ENCODE peak calls at places on chromosomes 12 and 14, in eight cellular contexts. C is choroid plexus epithelial cell, D is neural progenitor cell, W is DND-41, F is AG10803, L is PC-3, Z is kidney epithelial cell, X is ovary. M is an unnamed sample.
A peak's percentile ranks its signal among the peaks of the same experiment; 100 is the strongest.

GRCh38 chr12:57610553-57611115 is 601 bp upstream of the ARHGEF25 start:
- DNase-seq in C (no peak), D (peak; percentile 61), W (no peak), F (no peak), L (no peak), Z (no peak), X (peak; percentile 69), M (no peak)

GRCh38 chr12:119665164-119665929 is 2.6 kb upstream of the PRKAB1 start:
- DNase-seq in C (no peak), D (no peak), W (no peak), F (no peak), L (no peak), Z (no peak), X (no peak), M (no peak)

GRCh38 chr12:116916714-116917114 is 6.0 kb downstream of the FBXW8 start:
- DNase-seq in C (peak; percentile 90), D (no peak), W (peak; percentile 16), F (peak; percentile 70), L (peak; percentile 90), Z (peak; percentile 88), X (no peak), M (peak; percentile 73)

GRCh38 chr14:24817638-24818053 is 183.7 kb upstream of the GZMB start:
- DNase-seq in C (no peak), D (peak; percentile 25), W (no peak), F (peak; percentile 56), L (no peak), Z (no peak), X (no peak), M (peak; percentile 65)

GRCh38 chr14:54589076-54589475 is 22.1 kb downstream of the SAMD4A start:
- DNase-seq in C (no peak), D (no peak), W (no peak), F (peak; percentile 37), L (peak; percentile 71), Z (no peak), X (no peak), M (peak; percentile 57)

GRCh38 chr12:108193922-108194321 is 64.8 kb downstream of the WSCD2 start:
- DNase-seq in C (peak; percentile 46), D (peak; percentile 70), W (peak; percentile 22), F (peak; percentile 17), L (peak; percentile 36), Z (no peak), X (no peak), M (peak; percentile 18)

GRCh38 chr12:62190921-62191746 is 69.1 kb upstream of the USP15 start:
- DNase-seq in C (no peak), D (peak; percentile 57), W (no peak), F (no peak), L (no peak), Z (no peak), X (no peak), M (no peak)

GRCh38 chr12:63045020-63045860 is 105.8 kb downstream of the AVPR1A start:
- DNase-seq in C (peak; percentile 75), D (no peak), W (no peak), F (peak; percentile 72), L (peak; percentile 69), Z (peak; percentile 70), X (no peak), M (peak; percentile 66)

GRCh38 chr12:85784096-85784720 is 52.0 kb downstream of the RASSF9 start:
- DNase-seq in C (no peak), D (no peak), W (no peak), F (peak; percentile 13), L (peak; percentile 75), Z (no peak), X (no peak), M (no peak)

GRCh38 chr12:99332936-99333591 is 314.5 kb upstream of the GARIN6 start:
- DNase-seq in C (no peak), D (no peak), W (no peak), F (no peak), L (no peak), Z (no peak), X (no peak), M (no peak)

GRCh38 chr14:102187583-102188001 is 47.9 kb downstream of the WDR20 start:
- DNase-seq in C (no peak), D (no peak), W (no peak), F (peak; percentile 13), L (peak; percentile 27), Z (no peak), X (no peak), M (no peak)

GRCh38 chr14:96748371-96748770 is 48.8 kb upstream of the VRK1 start:
- DNase-seq in C (no peak), D (no peak), W (no peak), F (no peak), L (peak; percentile 60), Z (no peak), X (no peak), M (no peak)

GRCh38 chr12:61554268-61555008 is 705.8 kb upstream of the USP15 start:
- DNase-seq in C (no peak), D (no peak), W (no peak), F (no peak), L (peak; percentile 74), Z (no peak), X (no peak), M (no peak)

GRCh38 chr14:38248629-38249028 is 7.3 kb downstream of the CLEC14A start:
- DNase-seq in C (peak; percentile 38), D (peak; percentile 29), W (no peak), F (no peak), L (peak; percentile 25), Z (no peak), X (no peak), M (no peak)
- TF ChIP-seq CTCF in C (peak; percentile 61), D (peak; percentile 43), W (no peak), F (peak; percentile 34), L (peak; percentile 42), Z (peak; percentile 24), X (no peak), M (peak; percentile 32)

GRCh38 chr14:50045837-50046236 is 70.5 kb downstream of the VCPKMT start:
- DNase-seq in C (no peak), D (no peak), W (no peak), F (no peak), L (no peak), Z (no peak), X (no peak), M (no peak)

GRCh38 chr14:50047274-50047676 is 69.1 kb downstream of the VCPKMT start:
- DNase-seq in C (no peak), D (no peak), W (no peak), F (no peak), L (peak; percentile 80), Z (no peak), X (no peak), M (peak; percentile 11)

GRCh38 chr14:50045039-50045711 is 71.2 kb downstream of the VCPKMT start:
- DNase-seq in C (peak; percentile 72), D (no peak), W (peak; percentile 75), F (peak; percentile 82), L (peak; percentile 97), Z (no peak), X (no peak), M (peak; percentile 86)

GRCh38 chr14:50041980-50042379 is 74.4 kb downstream of the VCPKMT start:
- DNase-seq in C (no peak), D (no peak), W (no peak), F (no peak), L (no peak), Z (no peak), X (no peak), M (no peak)

GRCh38 chr14:50044040-50044651 is 72.2 kb downstream of the VCPKMT start:
- DNase-seq in C (no peak), D (no peak), W (peak; percentile 37), F (no peak), L (no peak), Z (no peak), X (no peak), M (peak; percentile 8)
- H3K4me3 ChIP-seq in C (no peak overlapping the region), D (no peak overlapping the region), W (no peak overlapping the region), F (no peak overlapping the region), L (no peak overlapping the region), Z (no peak overlapping the region), X (no peak overlapping the region), M (no peak overlapping the region)

GRCh38 chr12:82522285-82522684 is 164.0 kb downstream of the METTL25 start:
- DNase-seq in C (no peak), D (no peak), W (no peak), F (no peak), L (no peak), Z (no peak), X (no peak), M (no peak)

GRCh38 chr12:82519508-82519907 is 161.2 kb downstream of the METTL25 start:
- DNase-seq in C (no peak), D (no peak), W (no peak), F (no peak), L (no peak), Z (no peak), X (no peak), M (no peak)

GRCh38 chr12:82522762-82523161 is 163.9 kb upstream of the TMTC2 start:
- DNase-seq in C (no peak), D (no peak), W (no peak), F (no peak), L (no peak), Z (no peak), X (no peak), M (no peak)

GRCh38 chr12:82517808-82518207 is 159.5 kb downstream of the METTL25 start:
- DNase-seq in C (no peak), D (no peak), W (no peak), F (no peak), L (peak; percentile 14), Z (no peak), X (no peak), M (no peak)

DNA sequence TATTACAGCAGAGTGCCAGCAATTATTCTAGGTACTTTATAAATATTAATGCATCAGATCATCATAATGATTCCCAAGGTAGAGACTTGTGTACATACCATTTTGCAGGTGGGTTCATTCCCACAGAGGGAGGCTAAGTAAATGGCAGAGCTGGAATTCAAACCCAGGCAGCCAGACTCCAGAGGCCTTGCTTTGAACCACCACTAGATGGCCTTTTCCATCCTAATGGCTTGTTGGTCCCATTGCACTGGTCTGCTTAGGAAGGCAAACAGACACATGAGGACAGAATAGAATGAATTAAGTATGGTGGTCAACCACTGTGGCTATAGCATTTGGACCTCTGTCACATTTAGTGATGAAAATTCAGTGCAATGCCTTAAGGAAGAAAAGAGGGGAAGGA is 158.7 kb downstream of the METTL25 start:
- DNase-seq in C (peak; percentile 46), D (peak; percentile 52), W (no peak), F (peak; percentile 1), L (peak; percentile 58), Z (no peak), X (no peak), M (peak; percentile 18)
- TF ChIP-seq CTCF in C (peak; percentile 78), D (peak; percentile 62), W (peak; percentile 33), F (peak; percentile 48), L (peak; percentile 74), Z (peak; percentile 48), X (no peak), M (peak; percentile 48)

GRCh38 chr14:31419179-31420012 is 954 bp downstream of the HEATR5A start:
- DNase-seq in C (peak; percentile 59), D (no peak), W (no peak), F (peak; percentile 49), L (no peak), Z (no peak), X (no peak), M (peak; percentile 50)

GRCh38 chr14:31420319-31421081 is at the start of gene HEATR5A:
- DNase-seq in C (peak; percentile 98), D (peak; percentile 98), W (peak; percentile 85), F (peak; percentile 96), L (peak; percentile 97), Z (peak; percentile 76), X (peak; percentile 94), M (peak; percentile 94)

GRCh38 chr14:31418440-31418839 is 1.9 kb downstream of the HEATR5A start:
- DNase-seq in C (no peak), D (no peak), W (no peak), F (no peak), L (no peak), Z (no peak), X (no peak), M (no peak)

GRCh38 chr14:31420013-31420318 is 384 bp downstream of the HEATR5A start:
- DNase-seq in C (no peak), D (peak; percentile 86), W (no peak), F (no peak), L (peak; percentile 58), Z (no peak), X (peak; percentile 48), M (no peak)

GRCh38 chr14:31421200-31421599 is 850 bp upstream of the HEATR5A start:
- DNase-seq in C (no peak), D (no peak), W (no peak), F (no peak), L (no peak), Z (no peak), X (no peak), M (no peak)
- H3K4me3 ChIP-seq in C (no peak overlapping the region), D (no peak overlapping the region), W (peak overlapping the region; percentile 95), F (no peak overlapping the region), L (peak overlapping the region; percentile 91), Z (no peak overlapping the region), X (no peak overlapping the region), M (peak overlapping the region; percentile 50)

M was measured in cardiac fibroblast.